ENCODE peak calls at places on chromosomes 4 and X, in nine cellular contexts. One of them, this sample, is unnamed.

GRCh38 chrX:38800981-38801845 is at the start of gene MID1IP1:
- DNase-seq in KBM-7: peak
- DNase-seq in lung microvascular endothelial cell: peak
- DNase-seq in suprapubic skin: peak
- DNase-seq in ELR: peak
- DNase-seq in sciatic nerve: peak
- DNase-seq in glomerular endothelial cell: no peak
- DNase-seq in naive B cell: peak
- DNase-seq in GDM1: peak
- DNase-seq in this sample: peak

GRCh38 chr4:75658881-75659280 is 14.3 kb downstream of the G3BP2 start:
- DNase-seq in sciatic nerve: no peak
- DNase-seq in naive B cell: no peak
- DNase-seq in KBM-7: no peak
- DNase-seq in GDM1: no peak
- DNase-seq in glomerular endothelial cell: no peak
- DNase-seq in suprapubic skin: no peak
- DNase-seq in lung microvascular endothelial cell: no peak
- DNase-seq in ELR: peak
- DNase-seq in this sample: no peak

GRCh38 chrX:84339507-84340364 is 151.7 kb upstream of the RPS6KA6 start:
- DNase-seq in sciatic nerve: no peak
- DNase-seq in GDM1: no peak
- DNase-seq in KBM-7: peak
- DNase-seq in ELR: peak
- DNase-seq in suprapubic skin: no peak
- DNase-seq in naive B cell: no peak
- DNase-seq in glomerular endothelial cell: no peak
- DNase-seq in lung microvascular endothelial cell: peak
- DNase-seq in this sample: no peak

GRCh38 chr4:22170353-22170752 is 221.8 kb upstream of the KCNIP4 start:
- DNase-seq in suprapubic skin: no peak
- DNase-seq in KBM-7: no peak
- DNase-seq in lung microvascular endothelial cell: no peak
- DNase-seq in ELR: peak
- DNase-seq in GDM1: no peak
- DNase-seq in naive B cell: no peak
- DNase-seq in glomerular endothelial cell: no peak
- DNase-seq in sciatic nerve: no peak
- DNase-seq in this sample: no peak

GRCh38 chrX:46547857-46548256 is 2.6 kb upstream of the ZNF674 start:
- DNase-seq in KBM-7: no peak
- DNase-seq in naive B cell: no peak
- DNase-seq in ELR: peak
- DNase-seq in lung microvascular endothelial cell: peak
- DNase-seq in sciatic nerve: no peak
- DNase-seq in suprapubic skin: no peak
- DNase-seq in glomerular endothelial cell: no peak
- DNase-seq in GDM1: no peak
- DNase-seq in this sample: no peak

GRCh38 chr4:188023682-188024081 is 28.1 kb downstream of the ZFP42 start:
- DNase-seq in sciatic nerve: no peak
- DNase-seq in ELR: peak
- DNase-seq in naive B cell: no peak
- DNase-seq in glomerular endothelial cell: no peak
- DNase-seq in KBM-7: no peak
- DNase-seq in lung microvascular endothelial cell: no peak
- DNase-seq in GDM1: no peak
- DNase-seq in suprapubic skin: no peak
- DNase-seq in this sample: no peak

GRCh38 chr4:68963389-68963788 is 11.8 kb upstream of the UGT2A3 start:
- DNase-seq in lung microvascular endothelial cell: no peak
- DNase-seq in naive B cell: no peak
- DNase-seq in sciatic nerve: no peak
- DNase-seq in glomerular endothelial cell: no peak
- DNase-seq in GDM1: no peak
- DNase-seq in ELR: no peak
- DNase-seq in KBM-7: no peak
- DNase-seq in suprapubic skin: no peak
- DNase-seq in this sample: no peak

GRCh38 chrX:152989292-152989658 is 4.6 kb downstream of the PNMA5 start:
- DNase-seq in suprapubic skin: no peak
- DNase-seq in glomerular endothelial cell: no peak
- DNase-seq in sciatic nerve: no peak
- DNase-seq in lung microvascular endothelial cell: no peak
- DNase-seq in ELR: no peak
- DNase-seq in naive B cell: no peak
- DNase-seq in KBM-7: peak
- DNase-seq in GDM1: no peak
- DNase-seq in this sample: no peak

GRCh38 chr4:53281438-53281837 is 84.4 kb downstream of the SCFD2 start:
- DNase-seq in sciatic nerve: no peak
- DNase-seq in naive B cell: no peak
- DNase-seq in GDM1: no peak
- DNase-seq in ELR: no peak
- DNase-seq in KBM-7: no peak
- DNase-seq in lung microvascular endothelial cell: no peak
- DNase-seq in suprapubic skin: no peak
- DNase-seq in glomerular endothelial cell: no peak
- DNase-seq in this sample: no peak

GRCh38 chr4:29309050-29309449 is 1411.1 kb upstream of the PCDH7 start:
- DNase-seq in glomerular endothelial cell: no peak
- DNase-seq in sciatic nerve: no peak
- DNase-seq in GDM1: no peak
- DNase-seq in lung microvascular endothelial cell: peak
- DNase-seq in KBM-7: no peak
- DNase-seq in ELR: peak
- DNase-seq in naive B cell: no peak
- DNase-seq in suprapubic skin: no peak
- DNase-seq in this sample: no peak

GRCh38 chrX:5402461-5402860 is 826.2 kb downstream of the NLGN4X start:
- DNase-seq in sciatic nerve: no peak
- DNase-seq in suprapubic skin: no peak
- DNase-seq in KBM-7: no peak
- DNase-seq in naive B cell: no peak
- DNase-seq in lung microvascular endothelial cell: no peak
- DNase-seq in GDM1: no peak
- DNase-seq in glomerular endothelial cell: no peak
- DNase-seq in ELR: no peak
- DNase-seq in this sample: no peak

GRCh38 chrX:154991039-154991438 is 31.5 kb downstream of the F8 start:
- DNase-seq in GDM1: no peak
- DNase-seq in ELR: no peak
- DNase-seq in sciatic nerve: no peak
- DNase-seq in lung microvascular endothelial cell: no peak
- DNase-seq in naive B cell: no peak
- DNase-seq in KBM-7: no peak
- DNase-seq in suprapubic skin: no peak
- DNase-seq in glomerular endothelial cell: no peak
- DNase-seq in this sample: no peak

GRCh38 chr4:169397762-169398161 is 127.0 kb upstream of the SH3RF1 start:
- DNase-seq in lung microvascular endothelial cell: peak
- DNase-seq in ELR: peak
- DNase-seq in suprapubic skin: no peak
- DNase-seq in GDM1: no peak
- DNase-seq in sciatic nerve: no peak
- DNase-seq in KBM-7: no peak
- DNase-seq in glomerular endothelial cell: no peak
- DNase-seq in naive B cell: no peak
- DNase-seq in this sample: no peak

GRCh38 chr4:96913437-96914075 is 1073.7 kb downstream of the PDHA2 start:
- DNase-seq in lung microvascular endothelial cell: no peak
- DNase-seq in glomerular endothelial cell: no peak
- DNase-seq in KBM-7: no peak
- DNase-seq in naive B cell: no peak
- DNase-seq in sciatic nerve: no peak
- DNase-seq in GDM1: no peak
- DNase-seq in ELR: no peak
- DNase-seq in suprapubic skin: no peak
- DNase-seq in this sample: no peak

GRCh38 chrX:148940411-148940996 is 440.1 kb downstream of the AFF2 start:
- DNase-seq in naive B cell: no peak
- DNase-seq in glomerular endothelial cell: no peak
- DNase-seq in lung microvascular endothelial cell: no peak
- DNase-seq in KBM-7: peak
- DNase-seq in ELR: no peak
- DNase-seq in suprapubic skin: no peak
- DNase-seq in GDM1: no peak
- DNase-seq in sciatic nerve: no peak
- DNase-seq in this sample: no peak

GRCh38 chr4:112567536-112567935 is 51.6 kb upstream of the NEUROG2 start:
- DNase-seq in KBM-7: no peak
- DNase-seq in suprapubic skin: no peak
- DNase-seq in GDM1: no peak
- DNase-seq in ELR: no peak
- DNase-seq in glomerular endothelial cell: no peak
- DNase-seq in sciatic nerve: no peak
- DNase-seq in naive B cell: no peak
- DNase-seq in lung microvascular endothelial cell: no peak
- DNase-seq in this sample: no peak

GRCh38 chrX:10243056-10243455 is 86.3 kb downstream of the CLCN4 start:
- DNase-seq in KBM-7: no peak
- DNase-seq in glomerular endothelial cell: no peak
- DNase-seq in ELR: no peak
- DNase-seq in naive B cell: no peak
- DNase-seq in lung microvascular endothelial cell: peak
- DNase-seq in GDM1: no peak
- DNase-seq in sciatic nerve: no peak
- DNase-seq in suprapubic skin: no peak
- DNase-seq in this sample: no peak

GRCh38 chr4:19711871-19712270 is 539.8 kb upstream of the SLIT2 start:
- DNase-seq in ELR: peak
- DNase-seq in suprapubic skin: no peak
- DNase-seq in sciatic nerve: no peak
- DNase-seq in lung microvascular endothelial cell: no peak
- DNase-seq in glomerular endothelial cell: no peak
- DNase-seq in GDM1: no peak
- DNase-seq in KBM-7: no peak
- DNase-seq in naive B cell: no peak
- DNase-seq in this sample: no peak

GRCh38 chr4:20109395-20109794 is 142.3 kb upstream of the SLIT2 start:
- DNase-seq in GDM1: no peak
- DNase-seq in suprapubic skin: no peak
- DNase-seq in glomerular endothelial cell: peak
- DNase-seq in lung microvascular endothelial cell: no peak
- DNase-seq in naive B cell: no peak
- DNase-seq in sciatic nerve: no peak
- DNase-seq in ELR: no peak
- DNase-seq in KBM-7: peak
- DNase-seq in this sample: peak

GRCh38 chr4:156971623-156972369 is at the start of gene PDGFC:
- DNase-seq in suprapubic skin: peak
- DNase-seq in GDM1: no peak
- DNase-seq in ELR: peak
- DNase-seq in KBM-7: peak
- DNase-seq in glomerular endothelial cell: no peak
- DNase-seq in sciatic nerve: peak
- DNase-seq in lung microvascular endothelial cell: peak
- DNase-seq in naive B cell: peak
- DNase-seq in this sample: no peak

GRCh38 chrX:68112321-68112720 is 321.0 kb downstream of the OPHN1 start:
- DNase-seq in naive B cell: no peak
- DNase-seq in sciatic nerve: no peak
- DNase-seq in lung microvascular endothelial cell: no peak
- DNase-seq in ELR: peak
- DNase-seq in KBM-7: no peak
- DNase-seq in GDM1: no peak
- DNase-seq in glomerular endothelial cell: no peak
- DNase-seq in suprapubic skin: no peak
- DNase-seq in this sample: no peak

GRCh38 chr4:81504685-81505598 is 33.2 kb upstream of the RASGEF1B start:
- DNase-seq in lung microvascular endothelial cell: no peak
- DNase-seq in sciatic nerve: peak
- DNase-seq in suprapubic skin: peak
- DNase-seq in ELR: no peak
- DNase-seq in GDM1: peak
- DNase-seq in naive B cell: peak
- DNase-seq in glomerular endothelial cell: no peak
- DNase-seq in KBM-7: peak
- DNase-seq in this sample: no peak

GRCh38 chr4:114879916-114880315 is 233.5 kb downstream of the NDST4 start:
- DNase-seq in lung microvascular endothelial cell: no peak
- DNase-seq in GDM1: no peak
- DNase-seq in naive B cell: no peak
- DNase-seq in ELR: no peak
- DNase-seq in KBM-7: no peak
- DNase-seq in suprapubic skin: no peak
- DNase-seq in sciatic nerve: no peak
- DNase-seq in glomerular endothelial cell: no peak
- DNase-seq in this sample: no peak

GRCh38 chr4:147578057-147578476 is 39.1 kb upstream of the TMEM184C start:
- DNase-seq in GDM1: no peak
- DNase-seq in sciatic nerve: no peak
- DNase-seq in naive B cell: no peak
- DNase-seq in KBM-7: no peak
- DNase-seq in lung microvascular endothelial cell: peak
- DNase-seq in ELR: peak
- DNase-seq in suprapubic skin: no peak
- DNase-seq in glomerular endothelial cell: peak
- DNase-seq in this sample: no peak

GRCh38 chr4:173529505-173530325 is at the start of gene HAND2:
- DNase-seq in lung microvascular endothelial cell: no peak
- DNase-seq in suprapubic skin: no peak
- DNase-seq in naive B cell: no peak
- DNase-seq in KBM-7: no peak
- DNase-seq in GDM1: no peak
- DNase-seq in glomerular endothelial cell: no peak
- DNase-seq in ELR: peak
- DNase-seq in sciatic nerve: no peak
- DNase-seq in this sample: no peak

GRCh38 chr4:98260047-98260578 is 1.1 kb upstream of the RAP1GDS1 start:
- DNase-seq in suprapubic skin: peak
- DNase-seq in KBM-7: no peak
- DNase-seq in lung microvascular endothelial cell: peak
- DNase-seq in ELR: no peak
- DNase-seq in glomerular endothelial cell: no peak
- DNase-seq in naive B cell: peak
- DNase-seq in sciatic nerve: peak
- DNase-seq in GDM1: no peak
- DNase-seq in this sample: no peak

This sample was measured in LNCaP clone FGC.